ENCODE peak calls at places on chromosomes 6 and 20, in eight cellular contexts. W is BJ, K is upper lobe of left lung, H is H1, R is astrocyte of the spinal cord, X is uterus, C is GM10248, U is IMR-90. F is an unnamed sample.

GRCh38 chr20:30912006-30912660 is 345.3 kb upstream of the DEFB115 start:
- DNase-seq in W (no peak), K (no peak), H (peak), R (no peak), X (no peak), C (no peak), U (no peak), F (no peak)

GRCh38 chr6:166772518-166772917 is 145.5 kb upstream of the RPS6KA2 start:
- DNase-seq in W (no peak), K (no peak), H (peak), R (no peak), X (no peak), C (no peak), U (no peak), F (no peak)

GRCh38 chr6:147043994-147044477 is 160.2 kb upstream of the STXBP5 start:
- DNase-seq in W (no peak), K (no peak), H (no peak), R (peak), X (no peak), C (no peak), U (peak), F (no peak)

GRCh38 chr6:158543606-158544185 is 16.2 kb upstream of the TMEM181 start:
- DNase-seq in W (no peak), K (no peak), H (no peak), R (no peak), X (no peak), C (no peak), U (no peak), F (no peak)

GRCh38 chr6:69022991-69023390 is 387.9 kb downstream of the ADGRB3 start:
- DNase-seq in W (peak), K (no peak), H (no peak), R (peak), X (no peak), C (no peak), U (peak), F (no peak)

GRCh38 chr6:134175532-134176282 is 123.3 kb upstream of the SLC2A12 start:
- DNase-seq in W (no peak), K (peak), H (peak), R (peak), X (peak), C (peak), U (peak), F (no peak)

GRCh38 chr6:26271640-26272090 is 93.3 kb upstream of the BTN3A2 start:
- DNase-seq in W (no peak), K (no peak), H (no peak), R (no peak), X (no peak), C (no peak), U (no peak), F (no peak)

GRCh38 chr20:53128024-53128423 is 155.9 kb downstream of the TSHZ2 start:
- DNase-seq in W (no peak), K (no peak), H (no peak), R (no peak), X (no peak), C (no peak), U (no peak), F (no peak)

GRCh38 chr6:144215402-144215931 is 65.2 kb downstream of the STX11 start:
- DNase-seq in W (no peak), K (peak), H (no peak), R (no peak), X (peak), C (peak), U (no peak), F (no peak)

GRCh38 chr6:98931710-98932109 is 16.0 kb downstream of the FBXL4 start:
- DNase-seq in W (no peak), K (no peak), H (no peak), R (no peak), X (no peak), C (no peak), U (no peak), F (no peak)

GRCh38 chr6:73722318-73723060 is 26.5 kb downstream of the CD109 start:
- DNase-seq in W (peak), K (no peak), H (no peak), R (peak), X (no peak), C (peak), U (peak), F (peak)

GRCh38 chr6:109717971-109718370 is 26.9 kb downstream of the FIG4 start:
- DNase-seq in W (no peak), K (no peak), H (no peak), R (no peak), X (no peak), C (no peak), U (no peak), F (no peak)

GRCh38 chr6:149963212-149963461 is 606 bp upstream of the ULBP1 start:
- DNase-seq in W (peak), K (no peak), H (peak), R (peak), X (no peak), C (no peak), U (peak), F (no peak)

DNA sequence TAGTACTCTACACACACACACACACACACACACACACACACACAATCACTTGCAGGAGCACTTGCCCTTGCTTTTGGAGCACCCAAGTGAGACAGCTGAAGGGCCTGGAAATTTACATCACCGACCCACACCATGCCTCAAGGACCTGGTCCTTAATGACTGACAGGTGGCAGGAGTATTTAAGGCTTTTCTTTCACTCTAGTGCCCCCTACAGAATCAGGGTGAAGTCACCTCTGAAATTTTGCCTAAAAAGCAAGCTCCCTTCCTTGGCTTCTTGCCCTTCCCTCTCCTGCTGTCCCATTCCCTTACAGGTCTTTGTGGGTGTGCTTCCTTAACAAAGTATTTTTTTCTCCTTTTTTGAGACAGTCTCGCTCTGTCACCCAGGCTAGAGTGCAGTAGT is 353.5 kb upstream of the IRAK1BP1 start:
- DNase-seq in W (no peak), K (no peak), H (no peak), R (no peak), X (no peak), C (peak), U (no peak), F (no peak)
- TF ChIP-seq CTCF in W (no peak), K (no peak), H (no peak), R (no peak), X (no peak), C (no peak), U (no peak), F (no peak)

DNA sequence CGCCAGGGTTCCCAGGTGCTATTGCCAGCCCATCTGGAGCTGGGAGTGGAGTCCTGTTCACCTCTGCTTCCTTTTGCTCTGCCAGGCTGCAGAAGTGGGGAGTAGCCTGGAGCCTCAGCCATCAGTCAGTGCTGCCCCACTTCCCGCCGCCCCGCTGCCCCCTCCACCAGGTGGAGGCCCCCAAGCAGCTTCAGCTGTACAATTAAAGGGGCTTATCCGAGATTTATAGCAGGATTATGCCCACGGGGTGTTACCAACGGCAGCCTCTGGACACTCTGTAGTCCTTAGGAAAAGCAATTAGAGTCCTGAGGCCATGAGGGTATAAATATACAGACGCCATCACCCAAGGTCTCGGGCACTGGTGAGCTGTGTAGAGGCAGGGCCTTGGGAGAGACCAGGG is 55.4 kb downstream of the GRM4 start:
- DNase-seq in W (no peak), K (no peak), H (no peak), R (no peak), X (no peak), C (no peak), U (no peak), F (no peak)
- TF ChIP-seq CTCF in W (no peak), K (no peak), H (no peak), R (no peak), X (no peak), C (no peak), U (no peak), F (no peak)

GRCh38 chr6:129732542-129732941 is 22.6 kb upstream of the ARHGAP18 start:
- DNase-seq in W (no peak), K (no peak), H (no peak), R (no peak), X (no peak), C (no peak), U (no peak), F (no peak)

GRCh38 chr6:129731396-129731795 is 21.4 kb upstream of the ARHGAP18 start:
- DNase-seq in W (no peak), K (no peak), H (no peak), R (no peak), X (no peak), C (no peak), U (no peak), F (no peak)

GRCh38 chr6:129732034-129732433 is 22.1 kb upstream of the ARHGAP18 start:
- DNase-seq in W (no peak), K (no peak), H (no peak), R (no peak), X (no peak), C (no peak), U (no peak), F (no peak)

GRCh38 chr6:129730477-129731165 is 20.6 kb upstream of the ARHGAP18 start:
- DNase-seq in W (no peak), K (no peak), H (no peak), R (peak), X (no peak), C (peak), U (no peak), F (no peak)

GRCh38 chr6:129733290-129733689 is 23.3 kb upstream of the ARHGAP18 start:
- DNase-seq in W (no peak), K (no peak), H (no peak), R (no peak), X (no peak), C (no peak), U (no peak), F (no peak)
- TF ChIP-seq CTCF in W (no peak), K (no peak), H (no peak), R (no peak), X (no peak), C (peak), U (no peak), F (no peak)

DNA sequence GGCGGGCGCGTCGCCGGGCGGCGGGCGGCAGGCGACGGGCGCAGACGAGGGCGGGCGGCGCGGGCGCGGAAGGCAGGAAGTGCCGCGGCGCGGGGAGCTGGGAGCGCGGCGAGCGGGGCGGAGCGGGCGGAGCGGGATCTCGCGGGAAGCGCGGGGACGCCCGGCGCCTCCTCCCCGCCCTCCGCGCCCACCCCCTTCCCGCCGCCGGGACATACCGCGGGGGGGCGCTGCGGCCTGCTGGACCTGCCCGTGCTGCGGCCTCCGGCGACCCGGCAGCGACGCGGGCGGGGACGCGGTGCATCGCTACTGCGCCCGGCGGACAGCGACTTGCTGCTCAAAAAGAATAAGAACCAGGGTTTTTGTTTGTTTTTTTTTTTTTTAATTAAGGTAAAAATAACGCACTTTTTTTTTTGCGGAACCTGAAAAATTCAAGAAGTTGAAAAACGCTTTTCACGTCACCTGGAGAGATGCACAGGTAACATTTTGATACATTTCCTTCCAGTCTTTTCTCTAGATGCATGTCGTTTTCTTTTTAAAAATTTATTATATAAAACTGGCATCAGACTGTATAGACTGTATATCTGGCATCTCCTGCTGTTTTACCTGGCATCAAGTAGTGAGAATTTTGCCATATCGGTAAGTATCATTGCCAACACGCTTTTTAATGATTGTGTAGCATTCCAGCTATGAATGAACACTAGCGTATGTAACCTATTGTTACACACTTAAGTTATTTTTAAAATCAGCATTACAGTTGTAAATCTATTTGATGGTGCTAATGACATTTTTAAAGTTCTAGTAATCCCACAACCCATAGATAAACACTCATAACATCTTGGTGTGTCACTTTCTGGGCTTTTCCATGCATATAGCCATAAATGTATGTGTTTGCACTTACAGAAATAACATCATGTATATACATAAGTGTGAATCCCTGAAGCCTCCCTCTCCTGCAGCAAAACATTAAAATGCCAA is at the start of gene CENPB:
- DNase-seq in W (no peak), K (peak), H (peak), R (peak), X (peak), C (peak), U (peak), F (no peak)
- TF ChIP-seq CTCF in W (peak), K (peak), H (peak), R (peak), X (peak), C (peak), U (peak), F (peak)

DNA sequence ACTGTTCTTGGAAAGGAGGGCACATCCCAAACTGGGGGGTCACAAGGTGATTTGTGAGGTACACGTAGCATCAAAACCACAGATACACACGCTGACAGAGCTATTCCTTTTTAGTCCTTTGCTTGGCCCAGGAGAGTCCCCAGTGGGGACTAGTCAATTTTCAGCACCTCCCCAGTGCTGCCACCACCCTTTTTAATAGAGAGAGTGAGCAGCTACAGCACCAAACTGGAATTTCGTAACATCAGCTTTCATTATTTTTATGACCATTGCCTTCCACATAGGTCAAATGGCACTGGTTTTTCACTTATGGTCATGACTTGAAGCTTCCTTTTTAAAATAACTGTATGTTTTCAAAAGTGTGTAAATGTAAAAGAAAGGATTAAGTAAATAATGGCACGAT is 95.4 kb downstream of the ANKRD60 start:
- DNase-seq in W (no peak), K (no peak), H (peak), R (no peak), X (no peak), C (no peak), U (no peak), F (no peak)
- TF ChIP-seq CTCF in W (no peak), K (no peak), H (no peak), R (no peak), X (no peak), C (no peak), U (no peak), F (no peak)

DNA sequence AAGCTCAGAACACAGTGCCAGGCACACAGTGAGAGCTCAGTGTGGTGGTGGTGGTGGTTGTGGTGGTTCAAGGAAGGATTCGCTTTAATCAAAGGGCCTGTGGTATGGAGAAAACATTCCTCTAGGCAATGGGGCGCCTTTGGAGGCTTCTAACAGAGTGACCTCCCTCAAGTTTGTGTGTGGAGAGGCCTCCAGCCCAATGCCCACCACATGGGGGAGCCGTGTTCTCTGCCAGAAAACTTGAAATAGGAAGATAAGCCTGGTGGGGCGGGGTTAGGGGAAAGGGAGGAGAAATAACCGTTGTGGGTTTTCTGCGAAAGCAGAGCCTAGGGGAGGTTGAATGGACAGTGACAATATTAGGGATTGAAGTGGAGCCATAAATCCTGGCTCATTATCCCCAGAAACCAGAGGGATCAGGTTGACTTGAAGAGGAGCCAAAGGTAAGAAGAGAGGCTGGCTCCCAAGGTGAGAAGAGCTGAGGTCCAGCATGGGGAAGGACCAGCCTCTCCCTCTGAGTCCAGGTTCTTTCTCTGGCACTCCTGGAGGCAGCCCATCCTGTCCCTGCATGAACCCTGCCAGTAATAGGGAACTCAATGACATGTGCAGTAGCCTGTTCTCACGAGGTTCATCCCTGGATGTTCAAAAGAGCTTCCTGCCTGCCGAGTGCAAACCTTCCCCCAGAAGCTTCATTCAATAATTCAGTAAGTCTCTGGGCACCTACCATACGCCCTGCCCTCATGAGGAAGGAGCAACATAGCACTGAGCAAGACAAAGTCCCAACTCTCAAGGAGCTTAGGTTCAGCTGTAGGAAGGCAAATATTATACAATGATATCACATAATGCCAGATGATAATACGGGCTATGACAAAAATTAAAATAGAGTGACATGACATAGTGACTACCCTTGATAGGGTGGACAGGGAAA is 51.4 kb downstream of the TGM2 start:
- DNase-seq in W (no peak), K (no peak), H (peak), R (no peak), X (no peak), C (no peak), U (no peak), F (no peak)
- TF ChIP-seq CTCF in W (peak), K (peak), H (peak), R (peak), X (no peak), C (no peak), U (peak), F (peak)

DNA sequence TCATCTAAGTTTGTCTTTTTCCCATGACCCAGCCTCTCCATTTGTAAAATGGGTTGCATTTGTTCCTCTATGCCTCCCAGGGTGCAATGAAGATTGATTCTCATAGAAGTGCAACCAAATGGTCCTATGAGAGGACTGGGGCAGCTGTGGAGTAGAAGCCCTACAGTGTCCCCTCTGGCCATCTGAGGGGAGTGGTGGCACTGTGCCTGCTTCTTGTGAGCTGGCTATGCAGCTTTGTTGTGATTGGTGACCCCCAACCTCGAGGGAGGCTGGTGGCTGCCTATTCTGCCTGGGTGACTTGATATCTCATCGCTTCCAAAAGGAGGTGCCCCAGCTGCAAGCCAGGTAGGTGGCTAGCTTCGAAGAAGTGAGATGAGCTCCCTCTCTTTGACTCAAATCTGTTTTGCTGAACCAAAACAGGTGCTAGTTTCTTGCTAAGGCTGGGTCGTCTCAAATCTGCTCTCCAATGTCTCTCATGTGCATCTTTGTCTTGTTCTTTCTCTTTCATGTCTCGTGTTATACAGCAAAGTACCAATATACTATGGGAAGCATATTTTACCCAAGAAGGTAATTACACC is 33.9 kb downstream of the TXLNB start:
- DNase-seq in W (no peak), K (no peak), H (no peak), R (no peak), X (no peak), C (peak), U (no peak), F (no peak)
- TF ChIP-seq CTCF in W (no peak), K (no peak), H (peak), R (no peak), X (no peak), C (no peak), U (no peak), F (no peak)

DNA sequence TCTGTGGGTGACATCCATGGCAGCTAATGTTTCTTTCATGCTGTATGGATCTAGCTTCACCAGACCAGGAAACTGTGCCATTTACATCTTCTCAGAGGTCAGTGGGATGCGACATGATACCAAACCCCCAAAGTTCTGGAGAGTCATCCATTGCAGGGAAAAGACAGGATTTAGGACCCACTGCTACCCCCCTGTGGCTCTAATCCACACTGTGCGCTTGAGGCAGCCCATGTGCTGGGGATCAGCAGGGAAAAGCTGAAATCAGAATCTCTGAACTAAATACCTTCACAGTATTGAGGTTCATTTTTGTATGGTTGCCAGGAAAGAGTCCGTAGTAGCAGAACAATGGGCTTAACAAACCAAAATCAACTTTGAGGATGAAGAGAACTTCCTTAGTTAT is 164.4 kb downstream of the TMEM242 start:
- DNase-seq in W (no peak), K (no peak), H (no peak), R (no peak), X (no peak), C (no peak), U (no peak), F (no peak)
- TF ChIP-seq CTCF in W (no peak), K (no peak), H (peak), R (no peak), X (no peak), C (no peak), U (no peak), F (no peak)

F was measured in AG09319.